ENCODE peak calls at places on chromosome 15, in four cellular contexts. V, O, I and R are unnamed samples.

GRCh38 chr15:96089396-96090058 is 241.0 kb upstream of the NR2F2 start:
- DNase-seq in V (no peak), O (no peak), I (no peak), R (no peak)

GRCh38 chr15:45456212-45457106 is 66.1 kb downstream of the SLC30A4 start:
- DNase-seq in O (peak), I (peak), V (peak), R (no peak)

GRCh38 chr15:99704444-99704838 is 28.8 kb downstream of the LYSMD4 start:
- DNase-seq in I (peak), O (peak), V (peak), R (no peak)

GRCh38 chr15:97904196-97904572 is 56.3 kb upstream of the ARRDC4 start:
- DNase-seq in O (peak), I (peak), V (no peak), R (peak)

GRCh38 chr15:71940004-71940588 is 129.7 kb downstream of the NR2E3 start:
- DNase-seq in V (peak), O (no peak), I (no peak), R (no peak)

GRCh38 chr15:91491131-91491950 is 362.2 kb upstream of the SLCO3A1 start:
- DNase-seq in O (no peak), I (no peak), V (no peak), R (no peak)

GRCh38 chr15:62241135-62241770 is 76.2 kb upstream of the C2CD4B start:
- DNase-seq in I (peak), O (no peak), V (no peak), R (peak)

GRCh38 chr15:85116066-85116465 is 134.4 kb downstream of the PDE8A start:
- DNase-seq in I (no peak), V (no peak), O (no peak), R (no peak)

GRCh38 chr15:75153084-75153483 is 48.6 kb upstream of the C15orf39 start:
- DNase-seq in I (peak), O (peak), V (no peak), R (no peak)

GRCh38 chr15:93024716-93025624 is 64.0 kb downstream of the RGMA start:
- DNase-seq in V (no peak), O (no peak), I (no peak), R (no peak)

GRCh38 chr15:78822514-78822913 is 11.2 kb upstream of the ADAMTS7 start:
- DNase-seq in O (no peak), I (no peak), V (no peak), R (no peak)

GRCh38 chr15:34241376-34242350 is 16.8 kb downstream of the EMC4 start:
- DNase-seq in V (no peak), I (peak), O (peak), R (no peak)

GRCh38 chr15:68674975-68675374 is 96.2 kb downstream of the CORO2B start:
- DNase-seq in V (peak), I (no peak), O (no peak), R (no peak)

GRCh38 chr15:40256642-40257235 is 17.9 kb downstream of the PAK6 start:
- DNase-seq in I (no peak), O (no peak), V (no peak), R (no peak)

GRCh38 chr15:50415752-50416404 is 8.3 kb upstream of the USP8 start:
- DNase-seq in V (no peak), I (peak), O (peak), R (no peak)

DNA sequence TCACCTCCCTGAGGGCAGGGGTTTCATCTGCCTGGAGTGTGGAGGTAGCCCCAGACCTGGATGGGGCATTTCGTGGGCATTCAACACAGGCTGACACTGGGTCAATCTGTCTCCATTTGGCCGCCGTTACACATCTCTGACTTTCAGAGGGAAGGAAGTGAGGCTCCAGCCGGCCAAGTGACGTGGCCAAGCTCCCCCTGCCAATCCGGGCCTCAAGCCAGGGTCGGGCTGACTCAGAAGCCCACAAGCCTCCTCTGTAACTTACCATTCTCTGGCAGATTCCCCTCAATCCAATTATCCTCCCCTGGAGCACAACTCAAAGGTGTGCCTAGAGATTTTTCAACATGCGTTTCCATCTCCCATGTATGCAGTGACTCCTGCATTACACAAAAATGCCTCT is 227.6 kb downstream of the KLF13 start:
- DNase-seq in V (no peak), O (no peak), I (no peak), R (no peak)
- TF ChIP-seq TCF7 in V (no peak), O (no peak), I (no peak), R (no peak)

GRCh38 chr15:70328137-70329115 is 230.7 kb upstream of the TLE3 start:
- DNase-seq in I (no peak), O (no peak), V (no peak), R (no peak)
- TF ChIP-seq TCF7 in I (no peak), O (no peak), V (no peak), R (no peak)

GRCh38 chr15:29037997-29038700 is 152.4 kb downstream of the APBA2 start:
- DNase-seq in O (no peak), I (no peak), V (no peak), R (no peak)
- TF ChIP-seq TCF7 in O (no peak), I (no peak), V (no peak), R (no peak)

GRCh38 chr15:89664951-89665350 is 9.7 kb upstream of the KIF7 start:
- DNase-seq in O (no peak), V (no peak), I (no peak), R (no peak)

GRCh38 chr15:89660556-89660955 is 5.3 kb upstream of the KIF7 start:
- DNase-seq in V (no peak), O (no peak), I (no peak), R (no peak)

GRCh38 chr15:89665449-89666146 is 10.3 kb upstream of the KIF7 start:
- DNase-seq in O (peak), V (no peak), I (no peak), R (peak)

GRCh38 chr15:89664441-89664840 is 9.2 kb upstream of the KIF7 start:
- DNase-seq in I (no peak), O (no peak), V (no peak), R (no peak)

GRCh38 chr15:89662893-89663673 is 7.8 kb upstream of the KIF7 start:
- DNase-seq in V (no peak), I (no peak), O (no peak), R (no peak)
- TF ChIP-seq TCF7 in V (no peak), I (no peak), O (no peak), R (no peak)

GRCh38 chr15:64883097-64883581 is 28.6 kb upstream of the ANKDD1A start:
- DNase-seq in O (no peak), V (peak), I (no peak), R (no peak)

GRCh38 chr15:64874131-64874530 is 32.4 kb downstream of the PLEKHO2 start:
- DNase-seq in I (no peak), V (no peak), O (no peak), R (no peak)

GRCh38 chr15:64878708-64879107 is 33.0 kb upstream of the ANKDD1A start:
- DNase-seq in V (no peak), O (no peak), I (no peak), R (no peak)

GRCh38 chr15:64875641-64876223 is 34.0 kb downstream of the PLEKHO2 start:
- DNase-seq in V (no peak), O (no peak), I (no peak), R (no peak)

DNA sequence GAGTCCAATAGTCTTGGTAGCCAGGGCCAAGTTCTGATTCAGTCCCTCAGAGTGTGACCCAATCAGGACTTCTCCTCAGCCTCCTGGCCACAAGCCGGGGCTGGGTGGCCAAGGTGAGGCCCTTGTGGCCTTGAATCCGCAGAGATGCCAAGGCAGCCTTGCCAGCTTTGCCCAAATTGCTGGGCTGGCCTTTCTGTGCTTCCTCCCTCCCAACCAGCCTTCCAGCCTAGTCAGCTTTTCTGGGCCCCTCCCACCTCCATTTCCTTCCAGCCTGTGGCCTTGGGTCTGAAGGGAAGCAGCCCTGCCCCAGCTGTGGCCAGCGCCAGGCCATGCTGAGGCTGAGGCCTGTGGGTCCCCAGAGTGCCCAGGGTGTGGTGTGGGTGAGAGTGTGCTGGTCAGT is 34.3 kb upstream of the ANKDD1A start:
- DNase-seq in I (no peak), O (no peak), V (no peak), R (no peak)
- TF ChIP-seq TCF7 in I (no peak), O (no peak), V (no peak), R (no peak)